ENCODE peak calls at places on chromosome 7, in seven cellular contexts. V, Y, G, Q, U, I and J are unnamed samples.

GRCh38 chr7:128035712-128036111 is 4.5 kb upstream of the LRRC4 start:
- DNase-seq in V (no peak), I (no peak), Q (peak), G (no peak), U (no peak), Y (no peak), J (no peak)

GRCh38 chr7:1993776-1994740 is 238.7 kb downstream of the MAD1L1 start:
- DNase-seq in Y (no peak), V (no peak), I (no peak), Q (no peak), U (no peak), G (no peak), J (no peak)

GRCh38 chr7:106039486-106040060 is 72.5 kb downstream of the SYPL1 start:
- DNase-seq in Q (no peak), Y (peak), V (no peak), U (no peak), G (no peak), I (no peak), J (no peak)

GRCh38 chr7:13749026-13749425 is 240.4 kb downstream of the ETV1 start:
- DNase-seq in Q (no peak), I (no peak), U (no peak), V (no peak), Y (no peak), G (no peak), J (no peak)

GRCh38 chr7:66119502-66119901 is 4.9 kb downstream of the CRCP start:
- DNase-seq in I (no peak), G (no peak), V (no peak), Q (no peak), U (no peak), Y (no peak), J (no peak)

GRCh38 chr7:28498636-28499035 is 86.3 kb downstream of the CREB5 start:
- DNase-seq in I (no peak), Q (no peak), V (no peak), G (no peak), Y (no peak), U (no peak), J (no peak)

GRCh38 chr7:39238209-39238869 is 260.6 kb downstream of the POU6F2 start:
- DNase-seq in Q (no peak), V (no peak), G (no peak), Y (no peak), I (no peak), U (no peak), J (no peak)

GRCh38 chr7:112371721-112372120 is 78.5 kb upstream of the IFRD1 start:
- DNase-seq in U (no peak), Q (no peak), G (no peak), Y (no peak), I (no peak), V (no peak), J (no peak)

GRCh38 chr7:32059289-32060045 is 10.7 kb downstream of the PDE1C start:
- DNase-seq in U (no peak), G (no peak), I (no peak), V (no peak), Q (no peak), Y (no peak), J (no peak)

GRCh38 chr7:157461805-157462771 is 125.3 kb downstream of the DNAJB6 start:
- DNase-seq in Y (no peak), V (no peak), Q (no peak), U (no peak), I (no peak), G (peak), J (peak)
- TF ChIP-seq POLR2A in Y (no peak), V (no peak), Q (no peak), U (no peak), I (no peak), G (no peak), J (no peak)

DNA sequence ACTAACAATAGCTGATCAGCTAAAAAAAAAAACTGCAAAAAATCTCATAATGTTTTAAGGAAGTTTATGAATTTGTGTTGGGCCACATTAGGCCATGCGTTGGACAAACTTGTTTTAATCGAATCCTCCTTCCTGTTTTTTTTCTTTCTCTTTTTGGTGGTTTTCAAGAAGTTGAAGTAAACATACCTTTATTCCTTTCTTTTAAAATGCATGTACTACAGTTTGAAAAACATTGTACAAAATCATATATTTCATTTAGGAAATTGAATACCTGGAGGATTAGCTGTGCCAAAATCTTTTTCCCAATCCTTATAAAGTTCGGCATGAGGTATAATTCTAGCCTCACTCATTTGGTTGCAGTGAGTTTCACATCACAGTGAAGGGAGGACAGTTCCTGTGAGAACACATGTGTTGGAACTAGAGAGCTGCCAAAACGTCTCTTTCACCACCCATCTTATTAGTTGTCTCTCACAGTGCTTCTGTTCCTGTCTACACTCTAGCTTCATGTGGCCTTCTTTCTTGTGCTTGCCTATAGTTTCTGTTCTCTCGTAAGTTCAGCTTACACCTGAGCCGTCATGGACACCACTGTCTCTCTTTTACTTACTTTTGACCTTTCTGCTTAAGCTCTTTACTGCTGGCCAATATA is 37.7 kb downstream of the ZNRF2 start:
- DNase-seq in I (no peak), U (peak), Y (no peak), V (peak), Q (no peak), G (no peak), J (no peak)
- TF ChIP-seq POLR2AphosphoS5 in I (no peak), U (peak), Y (no peak), V (peak), Q (no peak), G (peak), J (no peak)

DNA sequence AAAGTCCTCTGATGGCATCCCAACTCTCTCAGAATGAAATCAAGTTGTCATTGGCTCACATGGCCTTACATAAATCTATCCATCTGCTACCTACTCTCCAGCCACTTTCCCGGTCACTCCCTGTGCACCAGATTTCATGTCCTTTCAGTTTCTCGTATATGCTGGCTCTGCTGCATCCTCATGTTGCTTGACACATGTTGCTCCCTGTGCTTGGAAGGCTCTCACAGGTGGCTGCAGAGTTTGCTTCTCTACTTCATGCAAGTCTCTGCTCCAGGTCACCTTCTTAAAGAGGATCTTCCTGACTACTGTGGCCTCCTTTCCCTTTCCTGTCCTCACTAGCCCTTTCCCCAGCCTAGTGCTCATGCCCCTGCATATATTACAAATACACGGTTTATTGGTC is 48.3 kb downstream of the MRPL32 start:
- DNase-seq in Y (no peak), U (no peak), I (no peak), G (no peak), Q (no peak), V (no peak), J (no peak)
- TF ChIP-seq POLR2A in Y (no peak), U (no peak), I (no peak), G (no peak), Q (no peak), V (no peak), J (no peak)

DNA sequence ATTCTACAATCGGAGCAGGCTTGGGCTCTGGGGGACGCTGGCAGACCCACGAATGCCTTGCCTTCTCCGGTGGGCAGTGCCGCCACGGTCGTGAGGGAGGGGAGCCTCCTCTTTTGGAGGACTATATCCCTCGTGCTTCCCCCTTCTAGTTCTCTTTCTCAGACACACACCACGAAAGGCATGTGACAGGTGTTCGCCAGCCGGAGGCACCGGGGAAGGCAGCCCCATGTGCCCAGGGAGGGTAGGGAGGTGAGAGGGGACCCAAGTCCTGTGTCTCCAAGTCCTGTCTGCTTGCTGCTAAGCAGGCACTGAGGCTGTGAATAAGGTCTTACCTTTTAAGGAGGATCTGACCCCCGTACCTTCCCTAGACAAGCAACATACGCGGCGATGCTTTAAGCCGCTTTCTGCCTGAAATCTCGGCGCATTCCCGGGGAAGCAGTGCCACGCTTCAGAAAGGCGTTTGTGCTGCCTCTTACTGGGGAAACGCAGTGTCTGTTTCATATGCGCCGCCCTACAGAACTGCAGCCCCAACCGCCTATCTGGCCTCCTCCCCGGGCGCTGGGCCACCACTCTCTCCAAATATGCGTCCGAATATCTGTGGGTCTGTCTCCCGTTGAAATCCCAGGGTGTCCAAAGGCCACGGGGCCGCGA is 809 bp downstream of the PLXNA4 start:
- DNase-seq in Q (no peak), G (no peak), V (no peak), Y (peak), I (peak), U (no peak), J (no peak)
- TF ChIP-seq POLR2AphosphoS5 in Q (no peak), G (no peak), V (no peak), Y (no peak), I (no peak), U (no peak), J (no peak)

GRCh38 chr7:134458806-134459698 is at the start of gene AKR1B1:
- DNase-seq in Q (peak), V (peak), Y (peak), I (peak), G (peak), U (peak), J (peak)
- TF ChIP-seq POLR2A in Q (peak), V (peak), Y (peak), I (no peak), G (no peak), U (peak), J (no peak)

GRCh38 chr7:25391295-25391861 is 163.1 kb upstream of the NPVF start:
- DNase-seq in Q (peak), G (no peak), V (no peak), Y (no peak), I (no peak), U (no peak), J (no peak)
- TF ChIP-seq POLR2AphosphoS5 in Q (no peak), G (no peak), V (no peak), Y (no peak), I (no peak), U (no peak), J (no peak)

DNA sequence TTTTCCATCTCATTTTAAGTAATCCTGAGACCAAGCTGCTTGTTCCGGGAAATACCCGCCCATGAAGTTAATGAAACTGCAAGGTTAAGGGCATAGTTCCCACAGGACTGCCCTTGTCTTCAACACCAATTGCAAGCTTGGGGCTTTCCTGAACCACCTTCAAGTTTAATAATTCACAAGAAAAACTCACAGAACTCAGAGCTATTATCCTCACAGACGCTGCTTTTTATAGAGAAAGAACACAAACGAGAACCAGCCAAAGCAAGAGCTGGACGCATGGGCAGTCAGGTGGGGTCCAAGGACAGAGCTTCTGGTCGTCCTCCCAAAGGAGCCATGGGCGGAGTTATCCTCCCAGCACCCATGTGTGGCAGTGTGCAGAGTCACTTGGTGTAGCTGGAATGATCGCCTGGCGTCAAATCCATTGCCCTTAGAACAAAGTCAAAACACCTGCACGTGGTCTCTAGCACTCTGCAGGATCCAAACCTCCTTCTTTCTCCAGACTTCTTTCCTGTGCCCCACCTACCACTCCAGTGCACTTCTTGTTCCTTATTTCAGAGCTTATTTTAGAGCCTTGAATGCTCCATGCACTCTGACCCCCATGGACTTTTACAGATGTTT is 56.7 kb downstream of the SNX10 start:
- DNase-seq in V (no peak), G (no peak), I (no peak), Y (no peak), U (no peak), Q (peak), J (no peak)
- TF ChIP-seq POLR2A in V (no peak), G (no peak), I (no peak), Y (no peak), U (no peak), Q (peak), J (no peak)